ENCODE peak calls at places on chromosomes 5 and 9, in ten cellular contexts. U is AG10803; Y is HCT116; X is AG20443; Q is iris pigment epithelial cell; R is stimulated activated CD8-positive, alpha-beta memory T cell treated with anti-CD3 and anti-CD28 coated beads, Interleukin-4, amount 100 ng/mL, for 1 hour; M is H4; A is T-cell; N is head of caudate nucleus; B is left cardiac atrium. L is an unnamed sample.

GRCh38 chr5:15261279-15261668 is 238.7 kb upstream of the FBXL7 start:
- DNase-seq in M (no peak), R (no peak), U (no peak), N (no peak), A (no peak), B (peak; percentile 18), Y (no peak), X (no peak), Q (no peak), L (no peak)

GRCh38 chr5:84437673-84438315 is 53.1 kb upstream of the EDIL3 start:
- DNase-seq in R (no peak), Q (peak; percentile 88), A (no peak), U (peak; percentile 61), Y (peak; percentile 34), M (peak; percentile 83), B (no peak), X (peak; percentile 19), N (no peak), L (no peak)

GRCh38 chr5:11588803-11589202 is 315.4 kb downstream of the CTNND2 start:
- DNase-seq in Y (no peak), B (peak; percentile 24), X (no peak), A (no peak), M (no peak), Q (no peak), R (no peak), U (no peak), N (peak; percentile 84), L (no peak)

GRCh38 chr5:66354407-66354806 is 210.3 kb downstream of the SREK1 start:
- DNase-seq in U (no peak), X (no peak), Q (no peak), A (no peak), N (no peak), B (no peak), M (no peak), R (no peak), Y (no peak), L (no peak)

GRCh38 chr5:78533356-78533755 is 115.2 kb downstream of the LHFPL2 start:
- DNase-seq in N (no peak), X (no peak), U (no peak), Y (no peak), M (no peak), R (no peak), Q (peak; percentile 59), B (no peak), A (no peak), L (peak; percentile 28)

GRCh38 chr5:139458580-139459407 is 3.7 kb downstream of the ECSCR start:
- DNase-seq in A (peak; percentile 83), Q (peak; percentile 73), Y (no peak), X (peak; percentile 90), M (peak; percentile 45), N (no peak), B (peak; percentile 64), U (peak; percentile 82), R (peak; percentile 44), L (peak; percentile 21)

GRCh38 chr9:136591191-136591752 is 45.4 kb upstream of the NOTCH1 start:
- DNase-seq in B (no peak), Q (no peak), A (no peak), U (no peak), R (no peak), M (no peak), X (no peak), N (no peak), Y (no peak), L (no peak)

GRCh38 chr9:112048924-112049785 is 125.9 kb downstream of the SUSD1 start:
- DNase-seq in Q (peak; percentile 86), N (no peak), X (peak; percentile 44), R (no peak), A (no peak), M (peak; percentile 22), U (peak; percentile 90), B (no peak), Y (no peak), L (no peak)

GRCh38 chr5:77077821-77078176 is 9.3 kb downstream of the ZBED3 start:
- DNase-seq in Y (no peak), M (no peak), X (no peak), R (no peak), A (no peak), N (no peak), U (no peak), B (no peak), Q (no peak), L (no peak)

GRCh38 chr9:89436326-89436725 is 61.6 kb downstream of the SEMA4D start:
- DNase-seq in Q (no peak), Y (no peak), B (no peak), X (no peak), N (peak; percentile 88), U (no peak), R (no peak), A (no peak), M (no peak), L (no peak)

GRCh38 chr5:148569948-148570347 is 84.4 kb downstream of the HTR4 start:
- DNase-seq in B (no peak), A (no peak), Y (no peak), U (no peak), X (no peak), M (no peak), N (no peak), R (no peak), Q (peak; percentile 1), L (no peak)

GRCh38 chr9:112078432-112078831 is 96.7 kb downstream of the SUSD1 start:
- DNase-seq in U (no peak), R (no peak), N (no peak), M (no peak), Q (no peak), A (no peak), X (no peak), B (no peak), Y (no peak), L (no peak)

GRCh38 chr5:143135832-143136551 is 267.5 kb downstream of the NR3C1 start:
- DNase-seq in R (no peak), B (peak; percentile 26), M (no peak), U (no peak), Q (peak; percentile 36), Y (no peak), N (no peak), A (no peak), X (no peak), L (no peak)

GRCh38 chr9:93697352-93698139 is 121.2 kb downstream of the PHF2 start:
- DNase-seq in R (no peak), X (no peak), A (no peak), Y (no peak), U (no peak), Q (no peak), M (no peak), B (no peak), N (no peak), L (no peak)

GRCh38 chr5:97162045-97162444 is 19.6 kb upstream of the LIX1 start:
- DNase-seq in N (peak; percentile 83), M (peak; percentile 74), X (peak; percentile 48), A (peak; percentile 35), B (no peak), R (no peak), Q (peak; percentile 78), Y (peak; percentile 79), U (peak; percentile 78), L (peak; percentile 52)

GRCh38 chr9:69674112-69674511 is 1.9 kb upstream of the APBA1 start:
- DNase-seq in Y (peak; percentile 16), B (no peak), R (no peak), A (no peak), U (no peak), Q (no peak), X (no peak), N (no peak), M (no peak), L (no peak)

GRCh38 chr5:137359941-137360340 is 139.2 kb downstream of the SPOCK1 start:
- DNase-seq in A (no peak), N (no peak), M (no peak), X (no peak), Y (no peak), B (no peak), U (no peak), Q (no peak), R (no peak), L (no peak)

GRCh38 chr5:78361226-78361993 is 993 bp downstream of the SCAMP1 start:
- DNase-seq in Y (no peak), B (peak; percentile 62), M (peak; percentile 59), U (peak; percentile 49), N (peak; percentile 44), R (no peak), Q (peak; percentile 64), A (peak; percentile 1), X (peak; percentile 55), L (peak; percentile 54)

GRCh38 chr9:87898151-87898550 is 15.5 kb downstream of the SPATA31E1 start:
- DNase-seq in M (no peak), B (no peak), Y (no peak), X (no peak), A (no peak), R (no peak), U (peak; percentile 38), Q (peak; percentile 58), N (no peak), L (no peak)

GRCh38 chr9:100099722-100100042 is 639 bp downstream of the INVS start:
- DNase-seq in A (no peak), Y (peak; percentile 12), Q (no peak), N (peak; percentile 50), X (no peak), M (no peak), R (no peak), U (no peak), B (peak; percentile 39), L (no peak)

GRCh38 chr5:58582411-58583393 is at the start of gene RAB3C:
- DNase-seq in Q (peak; percentile 96), N (peak; percentile 97), M (peak; percentile 90), R (no peak), U (peak; percentile 90), Y (peak; percentile 44), B (peak; percentile 94), X (peak; percentile 98), A (peak; percentile 15), L (peak; percentile 86)

GRCh38 chr9:69207503-69207902 is 33.4 kb downstream of the TJP2 start:
- DNase-seq in X (no peak), Y (no peak), M (no peak), A (no peak), U (no peak), Q (no peak), R (no peak), B (no peak), N (no peak), L (no peak)

GRCh38 chr5:143311428-143311827 is 92.1 kb downstream of the NR3C1 start:
- DNase-seq in A (no peak), Q (peak; percentile 96), U (peak; percentile 61), R (no peak), X (no peak), N (no peak), B (no peak), M (peak; percentile 43), Y (no peak), L (peak; percentile 78)

GRCh38 chr9:128115187-128116103 is 12.1 kb downstream of the PTGES2 start:
- DNase-seq in X (no peak), R (no peak), Y (no peak), B (no peak), U (no peak), Q (no peak), A (no peak), M (no peak), N (no peak), L (no peak)

GRCh38 chr9:33924978-33925797 is 108.2 kb downstream of the UBE2R2 start:
- DNase-seq in X (peak; percentile 83), R (no peak), B (no peak), U (peak; percentile 58), A (no peak), M (peak; percentile 60), Y (peak; percentile 16), N (peak; percentile 86), Q (peak; percentile 57), L (no peak)

GRCh38 chr5:60382761-60383160 is 317.2 kb downstream of the DEPDC1B start:
- DNase-seq in N (peak; percentile 55), M (peak; percentile 65), A (no peak), Y (peak; percentile 12), U (peak; percentile 48), X (peak; percentile 18), B (no peak), R (no peak), Q (peak; percentile 64), L (no peak)

GRCh38 chr9:127207734-127208410 is 56.7 kb upstream of the GARNL3 start:
- DNase-seq in M (no peak), N (no peak), Y (no peak), Q (no peak), U (no peak), X (no peak), A (no peak), B (no peak), R (no peak), L (no peak)

GRCh38 chr9:15277400-15278137 is 29.4 kb downstream of the TTC39B start:
- DNase-seq in A (no peak), Q (peak; percentile 25), M (no peak), R (no peak), B (no peak), Y (peak; percentile 4), U (peak; percentile 31), N (peak; percentile 27), X (peak; percentile 31), L (no peak)

L was measured in SW 1271.